ENCODE peak calls at places on chromosomes 1 and 21, in four cellular contexts. I, R, O and T are unnamed samples.

GRCh38 chr1:76891931-76892330 is 24.7 kb downstream of the ST6GALNAC5 start:
- DNase-seq in I (no peak), R (no peak), O (no peak), T (peak; percentile 8)

GRCh38 chr1:43239484-43239883 is 30.3 kb upstream of the TMEM125 start:
- DNase-seq in I (no peak), R (no peak), O (no peak), T (no peak)

GRCh38 chr1:7375329-7375728 is 395.8 kb upstream of the VAMP3 start:
- DNase-seq in I (no peak), R (no peak), O (no peak), T (no peak)

GRCh38 chr1:77467741-77468140 is 185.9 kb downstream of the AK5 start:
- DNase-seq in I (no peak), R (no peak), O (no peak), T (peak; percentile 6)

GRCh38 chr1:240987928-240988327 is 369.1 kb downstream of the RGS7 start:
- DNase-seq in I (no peak), R (no peak), O (no peak), T (no peak)

GRCh38 chr1:6956488-6957159 is 171.4 kb downstream of the CAMTA1 start:
- DNase-seq in I (no peak), R (no peak), O (no peak), T (no peak)

GRCh38 chr1:2413495-2414296 is 1.3 kb upstream of the PEX10 start:
- DNase-seq in I (no peak), R (no peak), O (no peak), T (no peak)

GRCh38 chr1:109821221-109821669 is 57.5 kb upstream of the EPS8L3 start:
- DNase-seq in I (peak; percentile 96), R (no peak), O (no peak), T (peak; percentile 91)

GRCh38 chr1:38941527-38942019 is at the start of gene RHBDL2:
- DNase-seq in I (peak; percentile 68), R (peak; percentile 35), O (peak; percentile 7), T (peak; percentile 48)

GRCh38 chr21:17777321-17777720 is 41.8 kb downstream of the C21orf91 start:
- DNase-seq in I (no peak), R (no peak), O (no peak), T (no peak)

GRCh38 chr1:36856126-36856525 is 178.2 kb downstream of the GRIK3 start:
- DNase-seq in I (no peak), R (no peak), O (no peak), T (no peak)

GRCh38 chr1:11594222-11594621 is 60.0 kb downstream of the FBXO2 start:
- DNase-seq in I (peak; percentile 33), R (no peak), O (peak; percentile 47), T (peak; percentile 45)

GRCh38 chr1:234898455-234899033 is 230.1 kb downstream of the TOMM20 start:
- DNase-seq in I (no peak), R (no peak), O (no peak), T (no peak)

GRCh38 chr1:3821004-3821933 is 25.0 kb upstream of the LRRC47 start:
- DNase-seq in I (no peak), R (no peak), O (peak; percentile 95), T (no peak)

GRCh38 chr1:12541274-12542137 is 76.5 kb downstream of the DHRS3 start:
- DNase-seq in I (peak; percentile 76), R (no peak), O (no peak), T (peak; percentile 94)

GRCh38 chr1:231065510-231066241 is 25.6 kb upstream of the FAM89A start:
- DNase-seq in I (peak; percentile 19), R (no peak), O (no peak), T (no peak)

GRCh38 chr1:161913482-161914140 is 110.1 kb downstream of the OLFML2B start:
- DNase-seq in I (peak; percentile 31), R (no peak), O (no peak), T (peak; percentile 71)

GRCh38 chr1:225364439-225364838 is 63.4 kb downstream of the LBR start:
- DNase-seq in I (no peak), R (no peak), O (no peak), T (no peak)

GRCh38 chr1:210826686-210827085 is 307.3 kb downstream of the KCNH1 start:
- DNase-seq in I (no peak), R (no peak), O (no peak), T (no peak)

GRCh38 chr1:46133181-46133658 is 791 bp upstream of the PIK3R3 start:
- DNase-seq in I (no peak), R (no peak), O (peak; percentile 79), T (no peak)

GRCh38 chr1:182845379-182845778 is 6.2 kb downstream of the DHX9 start:
- DNase-seq in I (no peak), R (no peak), O (no peak), T (no peak)

GRCh38 chr1:9191216-9191615 is 43.4 kb upstream of the H6PD start:
- DNase-seq in I (no peak), R (no peak), O (no peak), T (no peak)

GRCh38 chr1:86487131-86487804 is 18.5 kb downstream of the CLCA1 start:
- DNase-seq in I (peak; percentile 61), R (no peak), O (no peak), T (peak; percentile 75)

GRCh38 chr1:2590233-2591141 is 3.9 kb downstream of the PRXL2B start:
- DNase-seq in I (no peak), R (no peak), O (peak; percentile 15), T (no peak)

GRCh38 chr1:26771643-26772321 is 16.0 kb upstream of the PIGV start:
- DNase-seq in I (peak; percentile 96), R (no peak), O (no peak), T (peak; percentile 98)

GRCh38 chr1:1627261-1627841 is 4.6 kb upstream of the MMP23B start:
- DNase-seq in I (no peak), R (no peak), O (no peak), T (no peak)

GRCh38 chr1:23613191-23614126 is 54.2 kb upstream of the ID3 start:
- DNase-seq in I (no peak), R (no peak), O (no peak), T (no peak)

GRCh38 chr1:24827737-24828136 is 82.5 kb downstream of the CLIC4 start:
- DNase-seq in I (peak; percentile 52), R (no peak), O (no peak), T (peak; percentile 55)